ENCODE peak calls at places on chromosomes 5 and 9, in seven cellular contexts. W is GM20000; Q is SW 1271; M is Calu3; X is stimulated activated CD4-positive, alpha-beta T cell treated with anti-CD3 and anti-CD28 coated beads, TNF-alpha, amount 100 ng/mL, for 24 hours; G is aorta; I is C1 segment of cervical spinal cord. V is an unnamed sample.

GRCh38 chr5:33936004-33936380 is 194 bp upstream of the RXFP3 start:
- DNase-seq in X (peak), G (peak), I (peak), M (peak), Q (no peak), W (peak), V (no peak)

GRCh38 chr5:148482697-148483462 is 99.1 kb downstream of the FBXO38 start:
- DNase-seq in G (peak), I (peak), M (peak), Q (no peak), X (peak), W (peak), V (peak)

GRCh38 chr9:31355965-31356364 is 1028.5 kb upstream of the ACO1 start:
- DNase-seq in M (no peak), X (no peak), W (no peak), G (no peak), Q (no peak), I (no peak), V (no peak)

GRCh38 chr5:32326216-32326772 is 13.6 kb upstream of the MTMR12 start:
- DNase-seq in X (no peak), G (no peak), Q (no peak), W (no peak), I (no peak), M (peak), V (no peak)

GRCh38 chr5:160312139-160312959 is at the start of gene CCNJL:
- DNase-seq in M (peak), X (peak), G (peak), I (peak), Q (peak), W (peak), V (peak)

GRCh38 chr5:172569862-172570558 is 71.1 kb upstream of the NEURL1B start:
- DNase-seq in G (no peak), W (no peak), Q (no peak), I (no peak), X (no peak), M (no peak), V (no peak)

GRCh38 chr5:77437194-77437593 is 54.9 kb downstream of the WDR41 start:
- DNase-seq in G (no peak), M (no peak), X (no peak), Q (no peak), I (no peak), W (no peak), V (no peak)

GRCh38 chr5:73812457-73812856 is 186.5 kb downstream of the ARHGEF28 start:
- DNase-seq in W (no peak), G (no peak), Q (no peak), I (no peak), M (no peak), X (no peak), V (no peak)

GRCh38 chr5:131277875-131278795 is 14.3 kb downstream of the CDC42SE2 start:
- DNase-seq in Q (no peak), X (no peak), I (no peak), M (no peak), G (no peak), W (no peak), V (no peak)

GRCh38 chr5:132840896-132841818 is 10.7 kb upstream of the SHROOM1 start:
- DNase-seq in I (peak), Q (no peak), M (no peak), X (no peak), W (no peak), G (no peak), V (no peak)

GRCh38 chr5:151156732-151157402 is 712 bp downstream of the ANXA6 start:
- DNase-seq in M (no peak), I (no peak), G (no peak), W (peak), X (no peak), Q (no peak), V (peak)

GRCh38 chr5:68942169-68942568 is 151.6 kb upstream of the SLC30A5 start:
- DNase-seq in Q (no peak), I (no peak), X (no peak), M (no peak), G (no peak), W (no peak), V (no peak)

GRCh38 chr5:126124706-126125345 is 298.4 kb upstream of the GRAMD2B start:
- DNase-seq in W (no peak), X (no peak), G (no peak), Q (no peak), I (no peak), M (no peak), V (no peak)

GRCh38 chr5:72110401-72111013 is 3.2 kb downstream of the MAP1B start:
- DNase-seq in X (no peak), W (no peak), M (no peak), I (peak), G (peak), Q (no peak), V (no peak)

GRCh38 chr9:76687861-76688374 is 76.3 kb upstream of the PCA3 start:
- DNase-seq in I (no peak), M (peak), G (peak), W (no peak), Q (no peak), X (no peak), V (no peak)

GRCh38 chr9:130847306-130848217 is 12.5 kb downstream of the ABL1 start:
- DNase-seq in M (no peak), W (no peak), G (peak), I (peak), X (no peak), Q (peak), V (no peak)

GRCh38 chr9:33230756-33231691 is 8.9 kb upstream of the SPINK4 start:
- DNase-seq in W (no peak), Q (no peak), G (no peak), X (no peak), I (no peak), M (peak), V (no peak)

GRCh38 chr5:10355071-10355889 is 1.8 kb downstream of the MARCHF6 start:
- DNase-seq in X (no peak), G (no peak), M (no peak), Q (no peak), I (no peak), W (no peak), V (no peak)

GRCh38 chr5:52580921-52581320 is 206.8 kb upstream of the ITGA1 start:
- DNase-seq in G (peak), I (no peak), X (no peak), M (peak), W (no peak), Q (no peak), V (no peak)

GRCh38 chr9:105681313-105681712 is 13.0 kb upstream of the TMEM38B start:
- DNase-seq in I (no peak), M (no peak), X (no peak), W (no peak), Q (no peak), G (no peak), V (no peak)

GRCh38 chr5:170312666-170313065 is 15.1 kb upstream of the LCP2 start:
- DNase-seq in W (no peak), I (peak), X (peak), Q (no peak), M (no peak), G (peak), V (no peak)

GRCh38 chr5:151063136-151063544 is 17.7 kb downstream of the TNIP1 start:
- DNase-seq in Q (no peak), M (no peak), G (peak), I (no peak), W (no peak), X (no peak), V (peak)

GRCh38 chr9:128372784-128373183 is 1.6 kb downstream of the URM1 start:
- DNase-seq in Q (no peak), G (no peak), M (no peak), I (no peak), W (no peak), X (no peak), V (no peak)

GRCh38 chr9:134682651-134683364 is 41.2 kb downstream of the COL5A1 start:
- DNase-seq in I (no peak), W (no peak), M (no peak), X (no peak), Q (no peak), G (peak), V (peak)

GRCh38 chr5:123367739-123368138 is 55.5 kb downstream of the CEP120 start:
- DNase-seq in I (no peak), G (no peak), Q (no peak), M (no peak), X (no peak), W (no peak), V (no peak)

GRCh38 chr5:90483206-90483605 is 8.5 kb downstream of the POLR3G start:
- DNase-seq in I (no peak), W (no peak), G (no peak), Q (no peak), X (no peak), M (no peak), V (no peak)

GRCh38 chr9:138072161-138072842 is 194.7 kb downstream of the CACNA1B start:
- DNase-seq in W (no peak), Q (no peak), G (no peak), M (no peak), X (no peak), I (no peak), V (peak)

GRCh38 chr5:94433393-94434149 is 184.8 kb downstream of the KIAA0825 start:
- DNase-seq in W (no peak), M (peak), I (no peak), X (no peak), Q (no peak), G (no peak), V (no peak)

GRCh38 chr9:114098021-114098659 is 952 bp downstream of the KIF12 start:
- DNase-seq in M (peak), I (no peak), X (no peak), G (no peak), Q (no peak), W (no peak), V (no peak)

GRCh38 chr9:237141-237857 is 22.6 kb downstream of the DOCK8 start:
- DNase-seq in Q (no peak), W (no peak), I (no peak), G (no peak), M (no peak), X (no peak), V (no peak)

GRCh38 chr9:136342191-136343120 is 15.1 kb downstream of the GPSM1 start:
- DNase-seq in M (peak), I (peak), W (peak), X (peak), G (peak), Q (no peak), V (peak)

GRCh38 chr5:172943906-172944305 is 15.3 kb upstream of the RPL26L1 start:
- DNase-seq in W (no peak), Q (no peak), X (no peak), I (no peak), M (no peak), G (peak), V (peak)